ENCODE peak calls at places on chromosome 18, in five cellular contexts. S, M, Q, N and G are unnamed samples.

GRCh38 chr18:13973061-13973460 is 57.7 kb upstream of the MC2R start:
- DNase-seq in M (no peak), S (no peak), Q (no peak), N (peak), G (no peak)

GRCh38 chr18:56076735-56077134 is 488.7 kb upstream of the TCF4 start:
- DNase-seq in S (no peak), N (no peak), M (no peak), Q (no peak), G (no peak)

GRCh38 chr18:3793545-3793944 is 343.6 kb downstream of the TGIF1 start:
- DNase-seq in S (no peak), N (no peak), Q (peak), M (no peak), G (no peak)

GRCh38 chr18:8800041-8800441 is 94.7 kb downstream of the MTCL1 start:
- DNase-seq in N (no peak), S (no peak), Q (peak), M (no peak), G (no peak)

GRCh38 chr18:79405019-79405780 is 9.5 kb downstream of the NFATC1 start:
- DNase-seq in N (no peak), Q (no peak), M (no peak), S (no peak), G (no peak)

GRCh38 chr18:56238576-56238975 is 399.8 kb downstream of the TXNL1 start:
- DNase-seq in M (no peak), N (no peak), Q (peak), S (no peak), G (no peak)

GRCh38 chr18:74521068-74521725 is 13.1 kb upstream of the CNDP1 start:
- DNase-seq in Q (no peak), M (no peak), S (no peak), N (no peak), G (no peak)

GRCh38 chr18:58205087-58205779 is 161.2 kb downstream of the NEDD4L start:
- DNase-seq in S (no peak), M (no peak), N (no peak), Q (peak), G (no peak)

GRCh38 chr18:74356959-74357358 is 41.3 kb downstream of the C18orf63 start:
- DNase-seq in N (no peak), M (no peak), Q (no peak), S (no peak), G (peak)

GRCh38 chr18:13124411-13124810 is 94.1 kb upstream of the LDLRAD4 start:
- DNase-seq in M (no peak), Q (no peak), N (no peak), S (no peak), G (no peak)

GRCh38 chr18:74215863-74216262 is 67.5 kb downstream of the TIMM21 start:
- DNase-seq in M (no peak), Q (no peak), S (no peak), N (no peak), G (no peak)

GRCh38 chr18:42446195-42446594 is 491.2 kb downstream of the PIK3C3 start:
- DNase-seq in S (no peak), N (no peak), Q (peak), M (no peak), G (no peak)

GRCh38 chr18:57819671-57820460 is 16.8 kb upstream of the ATP8B1 start:
- DNase-seq in N (no peak), Q (peak), S (peak), M (peak), G (no peak)

GRCh38 chr18:10670856-10671255 is 145.0 kb downstream of the NAPG start:
- DNase-seq in S (no peak), N (no peak), Q (no peak), M (no peak), G (no peak)

GRCh38 chr18:73366713-73367112 is 498.9 kb upstream of the NETO1 start:
- DNase-seq in Q (peak), N (no peak), S (no peak), M (no peak), G (no peak)

GRCh38 chr18:75343389-75343788 is 84.1 kb downstream of the SMIM21 start:
- DNase-seq in N (peak), Q (no peak), M (no peak), S (no peak), G (no peak)

GRCh38 chr18:12085786-12086185 is 7.9 kb upstream of the ANKRD62 start:
- DNase-seq in N (no peak), S (no peak), Q (no peak), M (no peak), G (no peak)

GRCh38 chr18:3458952-3459853 is 9.2 kb downstream of the TGIF1 start:
- DNase-seq in M (no peak), S (no peak), Q (peak), N (no peak), G (no peak)

GRCh38 chr18:5582849-5583667 is 39.3 kb upstream of the EPB41L3 start:
- DNase-seq in N (no peak), Q (peak), S (no peak), M (no peak), G (no peak)

DNA sequence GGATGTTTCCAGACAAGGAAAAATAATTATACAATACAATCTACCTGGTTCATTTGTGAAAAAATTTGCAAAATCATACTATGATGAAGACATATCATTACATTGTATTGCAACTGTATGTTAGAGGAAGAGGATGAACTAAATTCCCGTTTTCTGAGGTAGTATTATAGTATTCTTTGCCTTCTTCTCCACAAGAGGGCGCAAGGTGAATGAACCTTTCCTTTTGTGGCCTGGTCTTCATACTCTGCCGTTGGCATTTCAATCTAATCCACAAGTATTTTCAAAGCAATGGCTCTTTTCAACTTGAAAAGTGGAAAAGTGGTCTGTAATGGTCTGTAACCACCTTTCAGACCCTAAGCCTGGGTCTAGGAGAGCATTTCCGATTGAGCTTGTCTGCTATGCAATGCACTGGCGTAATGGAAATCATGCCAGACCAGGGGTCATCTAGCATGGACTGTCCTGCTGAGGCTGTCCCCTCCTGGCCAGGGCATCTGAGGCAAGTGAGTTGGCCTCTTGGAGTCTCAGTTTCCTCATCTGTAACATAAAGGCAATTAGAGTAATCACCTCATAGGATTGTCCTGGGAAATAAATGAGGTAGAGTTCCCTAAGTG is 30.8 kb upstream of the ZNF396 start:
- DNase-seq in Q (peak), S (peak), M (peak), N (peak), G (peak)
- H2AFZ ChIP-seq in Q (no peak), S (no peak), M (no peak), N (peak), G (peak)

GRCh38 chr18:45841060-45841764 is 15.7 kb downstream of the SIGLEC15 start:
- DNase-seq in N (no peak), S (no peak), M (no peak), Q (no peak), G (no peak)

GRCh38 chr18:45838302-45839070 is 13.0 kb downstream of the SIGLEC15 start:
- DNase-seq in Q (peak), N (no peak), S (peak), M (no peak), G (no peak)

GRCh38 chr18:45837283-45838070 is 12.0 kb downstream of the SIGLEC15 start:
- DNase-seq in N (peak), S (peak), M (peak), Q (peak), G (no peak)

GRCh38 chr18:45841765-45842442 is 16.4 kb downstream of the SIGLEC15 start:
- DNase-seq in M (no peak), S (no peak), N (no peak), Q (no peak), G (no peak)

DNA sequence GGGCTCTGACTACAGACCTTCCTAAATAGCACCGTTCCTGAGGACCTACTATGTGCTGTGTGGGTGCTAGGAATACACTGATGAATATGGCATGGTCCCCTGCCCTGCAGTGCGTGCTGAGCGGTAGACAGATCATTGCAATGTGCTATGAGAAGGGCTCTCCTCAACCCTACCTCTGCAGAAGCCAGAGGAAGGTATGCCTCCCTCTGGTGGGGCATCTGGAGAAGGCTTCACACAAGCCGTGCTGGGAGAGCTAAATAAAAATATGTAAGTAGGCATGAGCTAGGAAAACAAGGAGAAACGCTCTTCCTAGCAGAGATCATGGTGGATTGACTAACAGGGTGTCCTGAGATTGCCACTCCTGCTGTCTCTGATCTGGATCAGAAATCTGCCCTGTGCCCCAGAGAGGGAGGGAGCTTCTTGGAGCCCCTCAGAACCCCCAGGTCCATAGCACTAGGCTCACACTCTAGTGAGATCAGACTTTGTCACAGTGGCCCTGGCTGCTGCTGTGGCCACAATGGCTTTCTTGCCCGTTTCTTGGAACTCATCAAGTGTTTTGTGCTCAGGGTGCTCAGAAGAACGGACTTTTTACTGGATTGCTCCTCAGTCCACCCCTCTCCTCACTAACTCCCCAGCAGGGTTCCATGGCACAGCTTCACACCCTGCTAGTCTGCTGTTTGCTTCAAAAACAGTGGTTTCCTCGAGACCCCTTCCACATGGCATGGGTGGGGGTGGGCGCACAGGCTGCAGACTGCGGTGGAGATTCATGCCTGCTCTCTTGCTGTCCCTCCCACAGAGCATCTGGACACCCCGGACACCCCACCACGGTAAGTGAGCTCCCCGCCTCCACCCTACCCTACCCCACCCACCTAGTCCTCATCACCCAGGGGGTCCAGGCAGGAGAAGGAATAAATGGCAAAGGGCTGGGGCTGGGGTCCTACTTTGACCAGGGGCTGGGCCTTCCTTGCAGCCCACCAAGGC is 14.2 kb downstream of the SIGLEC15 start:
- DNase-seq in Q (peak), M (peak), S (peak), N (peak), G (no peak)
- TF ChIP-seq EZH2phosphoT487 in Q (no peak), M (no peak), S (no peak), N (no peak), G (no peak)

GRCh38 chr18:36187826-36188721 is 777 bp downstream of the MOCOS start:
- DNase-seq in Q (peak), S (no peak), N (peak), M (peak), G (no peak)
- H2AFZ ChIP-seq in Q (peak), S (peak), N (peak), M (peak), G (peak)

DNA sequence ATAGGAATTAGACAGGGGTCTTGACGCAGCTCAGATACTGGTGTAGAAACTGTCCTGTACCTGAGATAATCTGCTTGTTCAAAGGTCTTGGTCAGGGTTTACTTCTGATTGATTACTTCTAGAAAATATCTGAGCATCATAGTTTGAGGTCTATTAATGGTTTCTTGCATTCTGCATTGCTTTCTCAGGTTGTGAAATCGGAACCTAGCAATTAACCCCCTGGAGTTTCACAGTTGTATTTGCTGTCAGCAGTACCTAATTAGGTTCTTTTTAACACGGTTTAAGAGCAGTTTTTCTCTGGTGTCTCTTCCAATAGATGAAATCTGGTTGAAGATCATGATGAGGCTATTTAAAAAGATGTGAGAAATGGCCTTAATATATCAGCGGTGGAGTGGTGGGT is 428.6 kb upstream of the SYT4 start:
- DNase-seq in M (no peak), Q (no peak), S (no peak), N (peak), G (no peak)
- TF ChIP-seq EZH2phosphoT487 in M (no peak), Q (no peak), S (no peak), N (no peak), G (no peak)

DNA sequence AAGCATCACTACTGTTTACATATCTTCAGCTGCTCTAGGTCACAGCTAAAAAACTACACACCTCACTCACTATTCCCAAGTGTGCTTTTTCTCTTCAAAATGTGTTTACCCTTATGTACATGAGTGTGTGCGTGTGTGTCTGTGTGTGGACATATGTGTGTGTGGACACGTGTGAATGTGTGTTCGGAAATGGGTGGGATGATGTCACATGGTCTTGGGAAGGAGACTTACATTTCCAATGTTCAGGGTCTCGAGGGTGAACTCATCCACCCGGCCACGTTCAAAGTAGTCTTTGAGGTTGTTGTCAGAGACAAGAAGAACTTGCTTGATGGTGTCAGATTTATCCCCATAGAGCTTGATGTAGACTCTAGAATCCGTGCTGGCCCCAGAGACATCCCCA is 87.8 kb downstream of the LOXHD1 start:
- DNase-seq in N (no peak), Q (no peak), S (no peak), M (no peak), G (no peak)
- H2AFZ ChIP-seq in N (no peak), Q (no peak), S (no peak), M (no peak), G (no peak)

DNA sequence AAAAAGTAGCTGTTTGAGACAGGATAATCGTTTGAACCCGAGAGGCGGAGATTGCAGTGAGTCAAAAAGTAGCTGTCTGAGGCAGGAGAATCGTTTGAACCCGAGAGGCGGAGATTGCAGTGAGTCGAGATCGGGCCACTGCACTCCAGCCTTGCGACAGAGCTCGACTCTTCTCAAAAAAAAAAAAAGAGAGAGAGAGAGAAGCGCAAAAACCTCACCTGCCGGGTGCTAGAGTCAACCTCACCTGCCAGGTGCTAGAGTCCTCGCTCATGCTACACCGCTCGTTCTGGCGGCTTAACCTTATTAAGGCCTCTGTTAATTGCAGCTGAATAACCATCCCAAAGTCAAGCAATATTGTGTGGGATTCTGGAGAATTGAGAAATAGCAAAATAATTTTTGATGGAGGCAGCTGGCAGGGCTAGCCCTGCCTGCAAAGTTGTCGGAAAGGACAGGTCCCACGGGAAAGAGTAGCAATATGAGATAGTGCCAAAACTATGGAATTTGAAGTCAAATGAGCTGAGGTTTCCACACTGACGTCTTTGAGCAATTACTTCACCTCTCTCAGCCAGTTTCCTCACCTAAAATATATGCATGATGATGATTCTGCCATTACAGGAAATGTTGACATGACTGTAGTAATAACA is 635 bp upstream of the DYM start:
- DNase-seq in S (no peak), M (no peak), N (no peak), Q (peak), G (no peak)
- TF ChIP-seq EZH2phosphoT487 in S (no peak), M (no peak), N (no peak), Q (no peak), G (no peak)

DNA sequence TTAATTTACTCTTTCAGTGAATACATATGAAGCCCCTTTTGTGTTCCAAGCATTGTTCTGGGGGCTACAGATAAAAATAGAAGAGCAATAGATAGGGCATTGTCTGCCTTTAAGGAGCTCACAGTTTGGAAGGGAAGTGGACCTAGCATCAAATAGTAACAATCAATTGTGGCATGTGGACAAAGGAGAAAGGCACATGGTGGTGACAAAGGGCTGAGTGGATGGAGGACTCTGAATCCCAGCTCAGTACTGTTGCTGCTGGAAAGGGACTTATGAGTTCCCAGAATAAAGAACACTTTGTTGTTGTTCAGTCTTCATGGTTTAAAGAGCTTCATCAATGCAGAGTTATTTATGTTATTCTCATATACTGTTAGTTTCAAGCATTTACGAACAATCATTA is 217.7 kb downstream of the HRH4 start:
- DNase-seq in S (no peak), Q (no peak), M (no peak), N (no peak), G (no peak)
- H2AFZ ChIP-seq in S (no peak), Q (no peak), M (no peak), N (no peak), G (no peak)